ENCODE peak calls at places on chromosomes 2 and 18, in nine cellular contexts. G is stimulated activated CD8-positive, alpha-beta memory T cell treated with anti-CD3 and anti-CD28 coated beads, Interleukin-15, amount 100 ng/mL, for 24 hours; Z is fibroblast of the conjunctiva; E is lower leg skin; K is stimulated activated effector memory CD8-positive, alpha-beta T cell treated with anti-CD3 and anti-CD28 coated beads, Interleukin-12 subunit alpha, Interleukin-12 subunit beta, amount 100 ng/mL, for 72 hours; C is left ventricle myocardium inferior; O is mesothelial cell of epicardium; B is T-helper 2 cell; J is mesendoderm. S is an unnamed sample.

GRCh38 chr2:187338679-187339121 is 109.4 kb downstream of the CALCRL start:
- DNase-seq in G (no peak), Z (no peak), E (peak; percentile 71), K (no peak), C (no peak), O (no peak), B (no peak), J (no peak), S (peak; percentile 12)

GRCh38 chr2:185921048-185921756 is 182.6 kb downstream of the FSIP2 start:
- DNase-seq in G (no peak), Z (no peak), E (no peak), K (no peak), C (no peak), O (no peak), B (no peak), J (peak; percentile 78), S (no peak)

GRCh38 chr2:164504253-164504652 is 117.0 kb downstream of the GRB14 start:
- DNase-seq in G (no peak), Z (no peak), E (no peak), K (no peak), C (no peak), O (no peak), B (peak; percentile 6), J (peak; percentile 84), S (no peak)

GRCh38 chr2:1594281-1595171 is 149.8 kb downstream of the PXDN start:
- DNase-seq in G (no peak), Z (no peak), E (peak; percentile 74), K (no peak), C (no peak), O (no peak), B (no peak), J (no peak), S (peak; percentile 11)

GRCh38 chr18:506264-506663 is 5.8 kb upstream of the COLEC12 start:
- DNase-seq in G (no peak), Z (no peak), E (no peak), K (no peak), C (no peak), O (no peak), B (no peak), J (peak; percentile 66), S (no peak)

GRCh38 chr2:127219716-127220090 is 396 bp downstream of the CYP27C1 start:
- DNase-seq in G (no peak), Z (no peak), E (peak; percentile 88), K (no peak), C (no peak), O (peak; percentile 66), B (no peak), J (peak; percentile 60), S (no peak)

GRCh38 chr2:190533175-190533967 is 1.2 kb downstream of the NEMP2 start:
- DNase-seq in G (no peak), Z (no peak), E (no peak), K (peak; percentile 66), C (no peak), O (no peak), B (no peak), J (no peak), S (no peak)

GRCh38 chr2:48755473-48755872 is at the start of gene LHCGR:
- DNase-seq in G (no peak), Z (no peak), E (no peak), K (no peak), C (peak; percentile 15), O (peak; percentile 47), B (no peak), J (peak; percentile 40), S (no peak)

GRCh38 chr2:232386740-232387450 is 8.3 kb downstream of the ALPP start:
- DNase-seq in G (no peak), Z (no peak), E (no peak), K (no peak), C (no peak), O (peak; percentile 63), B (no peak), J (peak; percentile 77), S (no peak)

GRCh38 chr18:41965856-41966255 is 10.8 kb downstream of the PIK3C3 start:
- DNase-seq in G (no peak), Z (no peak), E (no peak), K (no peak), C (no peak), O (no peak), B (no peak), J (no peak), S (no peak)

GRCh38 chr18:65091737-65092329 is 659.0 kb upstream of the CDH7 start:
- DNase-seq in G (no peak), Z (no peak), E (no peak), K (no peak), C (no peak), O (no peak), B (peak; percentile 0), J (peak; percentile 71), S (no peak)

GRCh38 chr2:88545118-88545517 is 82.1 kb downstream of the EIF2AK3 start:
- DNase-seq in G (no peak), Z (no peak), E (no peak), K (no peak), C (no peak), O (no peak), B (peak; percentile 12), J (peak; percentile 82), S (no peak)

GRCh38 chr2:27708257-27708654 is 44.6 kb downstream of the SLC4A1AP start:
- DNase-seq in G (no peak), Z (no peak), E (peak; percentile 58), K (no peak), C (no peak), O (no peak), B (no peak), J (no peak), S (no peak)